ENCODE peak calls at places on chromosomes 5 and 9, in four cellular contexts. X is breast epithelium, G is sigmoid colon, U is uterus. D is an unnamed sample.

GRCh38 chr5:128534729-128535128 is 3.3 kb downstream of the FBN2 start:
- DNase-seq in X (no peak), G (no peak), U (no peak), D (no peak)

GRCh38 chr9:93136011-93136440 is 2.0 kb upstream of the NINJ1 start:
- DNase-seq in X (no peak), G (peak; percentile 68), U (no peak), D (no peak)

GRCh38 chr5:109825450-109825849 is 135.7 kb downstream of the MAN2A1 start:
- DNase-seq in X (no peak), G (no peak), U (no peak), D (no peak)

GRCh38 chr5:111309384-111309783 is 85.2 kb downstream of the CAMK4 start:
- DNase-seq in X (no peak), G (no peak), U (no peak), D (no peak)

GRCh38 chr5:102809033-102809432 is 53.9 kb downstream of the PAM start:
- DNase-seq in X (no peak), G (no peak), U (no peak), D (no peak)

GRCh38 chr9:136339173-136339957 is 12.0 kb downstream of the GPSM1 start:
- DNase-seq in X (no peak), G (no peak), U (peak; percentile 55), D (peak; percentile 85)

GRCh38 chr5:178730940-178731265 is 444 bp upstream of the ZNF354A start:
- DNase-seq in X (no peak), G (no peak), U (no peak), D (no peak)

GRCh38 chr5:142861011-142861410 is 90.8 kb downstream of the ARHGAP26 start:
- DNase-seq in X (no peak), G (no peak), U (no peak), D (no peak)

GRCh38 chr5:8094304-8094703 is 225.4 kb downstream of the MTRR start:
- DNase-seq in X (no peak), G (no peak), U (no peak), D (no peak)

GRCh38 chr9:13904746-13905145 is 409.2 kb downstream of the NFIB start:
- DNase-seq in X (no peak), G (no peak), U (no peak), D (no peak)

GRCh38 chr9:68584110-68585033 is 43.7 kb upstream of the TMEM252 start:
- DNase-seq in X (peak; percentile 73), G (peak; percentile 89), U (peak; percentile 67), D (peak; percentile 80)

GRCh38 chr9:38118862-38119435 is 49.9 kb upstream of the SHB start:
- DNase-seq in X (no peak), G (no peak), U (no peak), D (no peak)

GRCh38 chr9:133429216-133429613 is 7.0 kb downstream of the ADAMTS13 start:
- DNase-seq in X (no peak), G (no peak), U (no peak), D (no peak)

GRCh38 chr9:84371737-84372136 is 31.2 kb upstream of the SLC28A3 start:
- DNase-seq in X (peak; percentile 63), G (no peak), U (no peak), D (no peak)

GRCh38 chr9:69036799-69037198 is 1.2 kb downstream of the FXN start:
- DNase-seq in X (no peak), G (no peak), U (no peak), D (peak; percentile 70)

GRCh38 chr9:123011380-123011779 is 22.1 kb upstream of the GPR21 start:
- DNase-seq in X (no peak), G (no peak), U (no peak), D (no peak)

GRCh38 chr9:129451089-129451656 is 169.7 kb downstream of the C9orf50 start:
- DNase-seq in X (no peak), G (peak; percentile 73), U (peak; percentile 48), D (no peak)

GRCh38 chr9:78133751-78134150 is 102.1 kb upstream of the CEP78 start:
- DNase-seq in X (no peak), G (no peak), U (no peak), D (no peak)

GRCh38 chr9:121884057-121884512 is 209.0 kb downstream of the TTLL11 start:
- DNase-seq in X (no peak), G (no peak), U (no peak), D (no peak)

GRCh38 chr9:118059520-118060278 is 355.5 kb downstream of the TLR4 start:
- DNase-seq in X (no peak), G (no peak), U (no peak), D (peak; percentile 17)

GRCh38 chr9:131475956-131476776 is 26.6 kb upstream of the POMT1 start:
- DNase-seq in X (no peak), G (peak; percentile 57), U (no peak), D (peak; percentile 55)

GRCh38 chr5:173884402-173885053 is 3.6 kb upstream of the CPEB4 start:
- DNase-seq in X (no peak), G (no peak), U (no peak), D (no peak)

GRCh38 chr5:171295801-171296200 is 13.2 kb upstream of the TLX3 start:
- DNase-seq in X (no peak), G (no peak), U (no peak), D (no peak)

GRCh38 chr9:120937596-120937995 is 11.0 kb upstream of the TRAF1 start:
- DNase-seq in X (no peak), G (no peak), U (no peak), D (no peak)

GRCh38 chr5:123098767-123099513 is 9.9 kb downstream of the PRDM6 start:
- DNase-seq in X (no peak), G (no peak), U (no peak), D (no peak)

GRCh38 chr5:72233835-72234234 is 86.2 kb downstream of the MRPS27 start:
- DNase-seq in X (no peak), G (no peak), U (no peak), D (no peak)

GRCh38 chr9:93587284-93587650 is 10.9 kb downstream of the PHF2 start:
- DNase-seq in X (no peak), G (no peak), U (no peak), D (no peak)

GRCh38 chr5:98110270-98110669 is 663.2 kb upstream of the RGMB start:
- DNase-seq in X (no peak), G (no peak), U (no peak), D (no peak)

GRCh38 chr9:17216011-17216410 is 81.2 kb downstream of the CNTLN start:
- DNase-seq in X (no peak), G (no peak), U (no peak), D (no peak)

GRCh38 chr9:132507670-132508469 is 74.5 kb upstream of the BARHL1 start:
- DNase-seq in X (peak; percentile 27), G (peak; percentile 72), U (peak; percentile 46), D (peak; percentile 51)

GRCh38 chr5:129541648-129542251 is 81.7 kb downstream of the ADAMTS19 start:
- DNase-seq in X (no peak), G (no peak), U (no peak), D (no peak)

GRCh38 chr5:74382864-74383618 is 257.5 kb downstream of the ENC1 start:
- DNase-seq in X (no peak), G (peak; percentile 78), U (peak; percentile 74), D (no peak)

DNA sequence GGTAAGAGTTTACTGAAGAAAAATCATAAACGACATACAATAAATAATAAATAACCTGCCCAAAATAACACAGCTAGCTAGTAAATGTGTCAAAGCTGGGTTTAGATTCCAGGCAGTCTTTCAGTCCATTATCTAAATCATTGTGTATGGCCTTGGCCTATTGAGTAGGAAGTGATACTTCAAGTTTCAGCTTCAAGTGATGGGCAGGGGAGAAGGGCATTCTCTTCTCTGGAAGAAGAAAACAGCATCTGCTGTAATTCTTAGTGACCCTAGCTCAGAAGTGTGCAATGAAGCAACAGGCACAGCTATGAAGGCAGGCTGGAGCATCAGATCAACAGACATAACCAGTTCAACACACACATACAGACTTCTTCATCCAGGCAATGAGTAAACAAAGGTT is 42.5 kb downstream of the FNIP1 start:
- DNase-seq in X (no peak), G (no peak), U (no peak), D (no peak)
- H3K4me1 ChIP-seq in X (no peaks in the 10 kb centered on the region), G (peaks cover 41% of the 10 kb centered on the region), U (peaks cover 3% of the 10 kb centered on the region), D (no peaks in the 10 kb centered on the region)

GRCh38 chr5:180492226-180492903 is 1.8 kb upstream of the CNOT6 start:
- DNase-seq in X (no peak), G (no peak), U (no peak), D (no peak)

GRCh38 chr5:180495292-180495691 is 1.1 kb downstream of the CNOT6 start:
- DNase-seq in X (no peak), G (no peak), U (no peak), D (no peak)

GRCh38 chr5:180494510-180495181 is 467 bp downstream of the CNOT6 start:
- DNase-seq in X (peak; percentile 26), G (peak; percentile 71), U (peak; percentile 29), D (peak; percentile 73)

GRCh38 chr5:180495991-180496741 is 2.0 kb downstream of the CNOT6 start:
- DNase-seq in X (no peak), G (no peak), U (no peak), D (no peak)

DNA sequence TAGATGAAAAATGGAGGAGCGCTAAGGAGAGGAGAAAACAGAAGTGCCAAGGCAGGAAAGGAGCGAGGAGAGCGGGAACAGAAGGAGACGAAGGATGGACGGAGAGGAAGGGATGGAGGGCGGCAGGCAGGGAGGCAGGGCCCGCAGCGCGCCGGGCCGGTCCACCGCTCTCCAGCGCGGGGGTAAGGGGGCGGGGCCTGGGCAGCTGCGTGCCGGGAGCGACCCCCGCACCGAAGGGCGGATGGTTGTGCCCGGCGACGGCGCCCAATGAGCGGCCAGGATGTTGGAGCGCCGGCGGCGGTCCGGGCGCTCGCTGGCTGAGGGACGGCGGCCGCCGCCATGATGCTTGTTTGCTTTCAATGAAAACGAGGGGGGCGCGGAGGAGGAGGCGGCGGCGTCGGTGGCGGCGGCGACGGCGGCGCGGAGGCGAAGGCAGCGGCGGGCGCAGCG is at the start of gene CNOT6:
- DNase-seq in X (peak; percentile 91), G (peak; percentile 95), U (peak; percentile 93), D (peak; percentile 95)
- TF ChIP-seq POLR2A in X (no peak), G (no peak), U (peak; percentile 54), D (peak; percentile 46)

GRCh38 chr5:76145945-76146344 is 62.8 kb downstream of the SV2C start:
- DNase-seq in X (no peak), G (no peak), U (no peak), D (no peak)
- TF ChIP-seq CTCF in X (no peak), G (no peak), U (no peak), D (no peak)

GRCh38 chr9:18990494-18990893 is 42.5 kb downstream of the SAXO1 start:
- DNase-seq in X (no peak), G (no peak), U (no peak), D (no peak)
- H3K4me1 ChIP-seq in X (no peaks in the 10 kb centered on the region), G (no peaks in the 10 kb centered on the region), U (no peaks in the 10 kb centered on the region), D (no peaks in the 10 kb centered on the region)

GRCh38 chr9:109498195-109499060 is at the start of gene PTPN3:
- DNase-seq in X (no peak), G (no peak), U (no peak), D (peak; percentile 46)
- TF ChIP-seq POLR2A in X (no peak), G (no peak), U (no peak), D (peak; percentile 41)

DNA sequence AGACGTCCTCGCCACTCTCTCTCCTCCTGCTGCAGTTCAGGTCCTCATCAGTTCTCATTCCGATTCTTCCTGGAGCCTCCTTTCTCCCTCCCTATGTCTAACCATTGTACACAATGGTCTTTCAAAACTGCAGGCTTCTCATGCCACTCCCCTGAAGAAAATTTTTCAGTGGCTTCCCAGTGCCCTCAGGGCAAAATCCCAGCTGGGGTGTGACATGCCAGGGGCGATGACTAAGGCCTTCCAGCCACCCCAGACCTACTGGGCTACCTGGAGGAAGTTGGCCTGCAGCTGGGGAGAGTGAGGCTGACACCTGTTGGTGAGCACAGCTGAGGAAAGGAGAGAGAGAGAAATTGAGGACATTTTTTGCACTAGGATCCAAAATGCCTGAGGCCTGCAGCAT is 65.2 kb downstream of the SREK1 start:
- DNase-seq in X (peak; percentile 30), G (no peak), U (no peak), D (no peak)
- TF ChIP-seq CTCF in X (no peak), G (no peak), U (no peak), D (no peak)